ENCODE peak calls at places on chromosomes 3 and 15, in six cellular contexts. C is dorsolateral prefrontal cortex; O is tibial artery; K is esophagus muscularis mucosa; J is CD8-positive, alpha-beta T cell; G is body of pancreas. L is an unnamed sample.

GRCh38 chr15:64151727-64152506 is at the start of gene SNX22:
- DNase-seq in C (no peak), O (no peak), K (no peak), J (peak), G (peak), L (peak)

GRCh38 chr3:68996356-68996995 is 17.0 kb downstream of the EOGT start:
- DNase-seq in C (no peak), O (no peak), K (peak), J (no peak), G (no peak), L (no peak)

GRCh38 chr3:65979152-65979551 is 59.6 kb downstream of the MAGI1 start:
- DNase-seq in C (no peak), O (peak), K (no peak), J (no peak), G (no peak), L (no peak)

GRCh38 chr3:166527325-166527724 is 690.1 kb upstream of the BCHE start:
- DNase-seq in C (no peak), O (no peak), K (no peak), J (no peak), G (no peak), L (no peak)

GRCh38 chr3:69385723-69386483 is at the start of gene FRMD4B:
- DNase-seq in C (peak), O (peak), K (no peak), J (no peak), G (peak), L (peak)

GRCh38 chr15:35746121-35746520 is 200.2 kb upstream of the DPH6 start:
- DNase-seq in C (no peak), O (no peak), K (no peak), J (no peak), G (no peak), L (no peak)

GRCh38 chr3:153219147-153219546 is 57.1 kb downstream of the RAP2B start:
- DNase-seq in C (no peak), O (no peak), K (no peak), J (no peak), G (no peak), L (no peak)

GRCh38 chr3:150429767-150430166 is 21.7 kb downstream of the TSC22D2 start:
- DNase-seq in C (no peak), O (no peak), K (no peak), J (no peak), G (no peak), L (no peak)

GRCh38 chr15:74397239-74398068 is 30.0 kb upstream of the CYP11A1 start:
- DNase-seq in C (no peak), O (no peak), K (no peak), J (no peak), G (no peak), L (no peak)

GRCh38 chr3:57752307-57752706 is 3.8 kb upstream of the SLMAP start:
- DNase-seq in C (no peak), O (no peak), K (no peak), J (no peak), G (peak), L (no peak)

GRCh38 chr3:42661593-42662022 is 8.1 kb downstream of the ZBTB47 start:
- DNase-seq in C (no peak), O (no peak), K (no peak), J (no peak), G (no peak), L (no peak)

GRCh38 chr3:129934234-129935123 is 40.0 kb upstream of the TRH start:
- DNase-seq in C (peak), O (no peak), K (no peak), J (peak), G (peak), L (no peak)

GRCh38 chr15:20356444-20357138 is 185.0 kb downstream of the GOLGA6L6 start:
- DNase-seq in C (peak), O (peak), K (peak), J (peak), G (peak), L (peak)

GRCh38 chr3:156983559-156983958 is 157.4 kb downstream of the LEKR1 start:
- DNase-seq in C (no peak), O (no peak), K (no peak), J (no peak), G (no peak), L (no peak)

GRCh38 chr15:89171136-89172072 is 50.0 kb downstream of the RLBP1 start:
- DNase-seq in C (peak), O (no peak), K (no peak), J (no peak), G (peak), L (no peak)

GRCh38 chr15:80931191-80931590 is 58.4 kb downstream of the MESD start:
- DNase-seq in C (no peak), O (no peak), K (no peak), J (no peak), G (no peak), L (no peak)

GRCh38 chr15:77508541-77509505 is 88.1 kb downstream of the HMG20A start:
- DNase-seq in C (no peak), O (peak), K (no peak), J (no peak), G (peak), L (peak)

GRCh38 chr3:197942956-197943556 is 6.9 kb upstream of the RPL35A start:
- DNase-seq in C (no peak), O (no peak), K (no peak), J (no peak), G (no peak), L (no peak)

GRCh38 chr3:157695586-157695985 is 192.4 kb upstream of the VEPH1 start:
- DNase-seq in C (no peak), O (no peak), K (no peak), J (no peak), G (no peak), L (no peak)

DNA sequence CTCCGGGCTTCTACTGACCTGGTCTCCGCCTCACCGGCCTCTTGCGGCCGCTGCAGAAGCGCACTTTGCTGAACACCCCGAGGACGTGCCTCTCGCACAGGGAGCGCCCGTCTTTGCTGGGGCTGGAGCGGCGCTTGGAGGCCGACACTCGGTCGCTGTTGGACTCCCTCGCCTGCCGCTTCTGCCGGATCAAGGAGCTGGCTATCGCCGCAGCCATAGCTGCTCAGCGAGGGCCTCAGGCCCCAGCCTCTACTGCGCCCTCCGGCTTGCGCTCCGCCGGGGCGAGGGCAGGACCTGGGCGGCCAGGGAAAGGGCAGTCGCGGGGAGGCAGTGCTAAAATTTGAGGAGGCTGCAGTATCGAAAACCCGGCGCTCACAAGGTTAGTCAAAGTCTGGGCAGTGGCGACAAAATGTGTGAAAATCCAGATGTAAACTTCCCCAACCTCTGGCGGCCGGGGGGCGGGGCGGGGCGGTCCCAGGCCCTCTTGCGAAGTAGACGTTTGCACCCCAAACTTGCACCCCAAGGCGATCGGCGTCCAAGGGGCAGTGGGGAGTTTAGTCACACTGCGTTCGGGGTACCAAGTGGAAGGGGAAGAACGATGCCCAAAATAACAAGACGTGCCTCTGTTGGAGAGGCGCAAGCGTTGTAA is 319.2 kb downstream of the FGF12 start:
- DNase-seq in C (peak), O (no peak), K (no peak), J (no peak), G (no peak), L (peak)
- TF ChIP-seq CTCF in C (no peak), O (no peak), K (peak), J (no peak), G (no peak), L (no peak)

GRCh38 chr3:170171563-170171962 is 10.0 kb downstream of the PHC3 start:
- DNase-seq in C (no peak), O (no peak), K (no peak), J (no peak), G (no peak), L (no peak)
- H3K4me3 ChIP-seq in C (no peak), O (no peak), K (no peak), J (no peak), G (no peak), L (no peak)

GRCh38 chr3:142134799-142135325 is 14.5 kb downstream of the TFDP2 start:
- DNase-seq in C (no peak), O (no peak), K (no peak), J (no peak), G (no peak), L (no peak)

GRCh38 chr3:142124243-142124642 is 25.1 kb downstream of the TFDP2 start:
- DNase-seq in C (no peak), O (no peak), K (no peak), J (no peak), G (no peak), L (no peak)

GRCh38 chr3:142127941-142128658 is 21.2 kb downstream of the TFDP2 start:
- DNase-seq in C (no peak), O (no peak), K (no peak), J (no peak), G (no peak), L (no peak)

GRCh38 chr3:142129516-142130171 is 19.7 kb downstream of the TFDP2 start:
- DNase-seq in C (no peak), O (no peak), K (no peak), J (no peak), G (no peak), L (no peak)
- TF ChIP-seq CTCF in C (no peak), O (no peak), K (peak), J (no peak), G (no peak), L (no peak)

DNA sequence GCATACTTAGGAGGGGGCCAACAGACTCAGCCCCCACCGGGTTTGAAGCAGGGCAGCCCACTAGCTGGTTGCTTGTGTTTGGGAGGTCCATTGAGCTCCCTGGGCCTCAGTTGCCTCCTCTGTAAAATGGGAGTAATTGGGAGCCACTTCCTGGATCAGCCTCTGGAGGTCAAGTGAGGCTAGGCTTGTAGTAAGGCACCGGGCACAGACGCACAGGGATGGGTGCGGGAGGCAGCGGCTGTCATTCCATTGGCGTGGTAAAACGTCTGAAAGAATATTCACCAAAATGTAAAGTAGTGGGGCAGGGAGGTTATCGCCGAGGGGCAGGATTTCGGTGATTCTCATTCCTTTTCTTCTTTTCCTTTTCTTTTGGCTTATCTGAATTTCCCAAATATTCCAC is 64.6 kb downstream of the TLE3 start:
- DNase-seq in C (no peak), O (no peak), K (no peak), J (no peak), G (no peak), L (no peak)
- H3K4me3 ChIP-seq in C (peak), O (no peak), K (no peak), J (no peak), G (no peak), L (no peak)

DNA sequence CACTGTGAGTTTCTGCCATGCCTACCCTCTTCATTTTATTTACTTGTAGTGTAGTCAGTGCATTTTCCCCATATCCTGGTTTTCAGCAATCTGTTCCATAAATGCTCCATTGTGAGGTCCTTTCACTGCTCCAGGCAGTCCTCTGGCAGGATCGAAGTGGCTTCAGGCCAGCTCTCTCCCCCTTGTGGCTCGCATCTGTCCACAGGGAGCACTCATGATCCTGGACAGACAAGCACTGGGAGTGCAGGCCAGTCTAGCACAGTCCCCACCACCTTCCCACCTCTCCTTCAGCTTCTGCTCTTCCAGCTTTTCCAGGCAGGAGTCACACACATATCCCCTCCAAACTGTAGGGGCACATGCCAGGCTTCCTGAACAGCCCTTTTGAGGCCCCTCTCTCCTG is 173.6 kb downstream of the PPM1L start:
- DNase-seq in C (no peak), O (no peak), K (no peak), J (no peak), G (peak), L (no peak)
- TF ChIP-seq CTCF in C (no peak), O (peak), K (peak), J (no peak), G (no peak), L (peak)

GRCh38 chr15:96344706-96345559 is 14.4 kb downstream of the NR2F2 start:
- DNase-seq in C (no peak), O (no peak), K (no peak), J (no peak), G (no peak), L (no peak)

GRCh38 chr15:96342611-96343528 is 12.4 kb downstream of the NR2F2 start:
- DNase-seq in C (no peak), O (no peak), K (no peak), J (no peak), G (no peak), L (no peak)

GRCh38 chr15:96344120-96344705 is 13.7 kb downstream of the NR2F2 start:
- DNase-seq in C (no peak), O (no peak), K (no peak), J (no peak), G (no peak), L (no peak)

GRCh38 chr15:96342143-96342466 is 11.6 kb downstream of the NR2F2 start:
- DNase-seq in C (no peak), O (no peak), K (peak), J (no peak), G (no peak), L (no peak)

DNA sequence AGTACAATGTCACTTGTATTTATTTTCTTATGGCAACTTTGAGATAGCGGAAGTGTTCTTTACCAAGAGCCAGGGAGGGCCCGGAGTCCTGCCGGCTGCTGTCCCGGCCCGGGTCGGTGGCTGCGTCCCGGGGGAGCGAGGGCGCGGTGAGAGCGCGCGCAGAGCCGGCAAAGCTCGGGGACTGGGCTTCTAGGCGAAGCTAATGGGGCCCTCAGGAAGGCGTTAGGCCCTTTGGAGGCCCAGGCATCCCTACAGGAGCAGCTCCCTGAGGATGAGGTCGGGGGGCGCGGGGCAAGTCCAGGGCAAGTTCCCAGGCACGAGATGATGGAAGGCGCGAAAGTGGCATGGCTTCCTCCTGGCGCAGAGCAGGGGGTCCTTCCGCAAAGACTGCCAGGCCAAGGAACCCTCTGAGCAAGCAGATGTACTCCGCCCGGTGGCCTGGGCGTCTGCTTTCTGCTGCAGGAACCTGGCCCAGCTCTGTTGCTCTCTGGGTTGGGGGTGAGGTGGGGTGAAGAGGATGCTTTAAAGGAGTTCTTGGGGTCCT is 13.1 kb downstream of the NR2F2 start:
- DNase-seq in C (no peak), O (no peak), K (no peak), J (no peak), G (no peak), L (no peak)
- H3K4me3 ChIP-seq in C (no peak), O (peak), K (peak), J (no peak), G (no peak), L (peak)

GRCh38 chr15:86183765-86184491 is 104.3 kb downstream of the AGBL1 start:
- DNase-seq in C (peak), O (no peak), K (no peak), J (no peak), G (no peak), L (no peak)

DNA sequence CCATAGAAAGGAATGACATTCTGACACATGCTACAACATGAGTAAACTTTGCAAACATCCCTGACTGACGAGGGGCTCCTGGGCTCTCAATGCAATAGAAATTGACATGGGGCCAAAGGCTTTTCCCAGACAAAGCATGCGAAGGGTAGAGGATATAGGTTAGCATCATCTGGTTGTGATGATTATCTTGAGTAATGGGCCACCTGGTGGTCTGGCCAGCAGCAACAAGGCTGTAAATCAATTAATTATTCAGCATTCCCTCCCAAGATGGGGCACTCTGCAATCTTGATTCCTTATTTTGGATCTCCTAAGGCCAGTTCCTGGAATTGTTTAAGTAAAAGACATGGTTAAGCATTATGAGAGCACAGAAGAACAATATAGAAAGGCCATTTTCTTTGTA is 99.2 kb downstream of the AGBL1 start:
- DNase-seq in C (no peak), O (no peak), K (no peak), J (no peak), G (no peak), L (no peak)
- TF ChIP-seq CTCF in C (no peak), O (no peak), K (no peak), J (no peak), G (no peak), L (no peak)

GRCh38 chr15:40355976-40356585 is 1.9 kb upstream of the DISP2 start:
- DNase-seq in C (no peak), O (no peak), K (no peak), J (no peak), G (no peak), L (no peak)

GRCh38 chr15:40353697-40354096 is 2.9 kb downstream of the PHGR1 start:
- DNase-seq in C (peak), O (no peak), K (no peak), J (no peak), G (no peak), L (no peak)

GRCh38 chr15:40352221-40352901 is 1.5 kb downstream of the PHGR1 start:
- DNase-seq in C (no peak), O (no peak), K (no peak), J (no peak), G (no peak), L (no peak)

GRCh38 chr15:40357246-40357645 is 773 bp upstream of the DISP2 start:
- DNase-seq in C (no peak), O (no peak), K (no peak), J (no peak), G (no peak), L (no peak)

GRCh38 chr15:40354408-40355171 is 3.4 kb upstream of the DISP2 start:
- DNase-seq in C (peak), O (no peak), K (no peak), J (no peak), G (no peak), L (no peak)
- H3K4me3 ChIP-seq in C (no peak), O (no peak), K (no peak), J (no peak), G (no peak), L (no peak)

GRCh38 chr3:120348981-120349818 is at the start of gene LRRC58:
- DNase-seq in C (peak), O (peak), K (peak), J (peak), G (peak), L (peak)
- TF ChIP-seq CTCF in C (peak), O (no peak), K (peak), J (peak), G (no peak), L (peak)

DNA sequence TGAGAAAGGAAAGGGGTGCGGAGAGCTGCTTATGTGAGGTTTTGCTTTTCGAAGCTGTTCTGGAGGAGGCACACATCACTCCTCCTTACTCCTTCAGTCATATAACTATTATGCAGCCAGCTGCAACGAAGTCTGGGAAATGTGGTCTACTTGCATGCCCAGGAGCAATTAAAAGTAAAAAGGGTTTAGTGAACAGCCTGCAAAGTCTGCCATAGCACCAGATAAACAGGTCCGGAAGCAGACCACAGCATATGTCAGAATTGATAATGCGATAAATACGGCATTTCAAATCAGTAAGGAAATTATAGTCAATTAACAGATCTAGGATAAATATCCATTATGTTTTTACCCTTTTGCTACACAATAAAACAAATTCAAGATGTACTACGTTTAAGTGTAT is 99.5 kb downstream of the POLR2M start:
- DNase-seq in C (no peak), O (no peak), K (no peak), J (no peak), G (no peak), L (no peak)
- H3K4me3 ChIP-seq in C (no peak), O (no peak), K (no peak), J (no peak), G (no peak), L (no peak)